ENCODE peak calls at places on chromosomes 12 and 14, in nine cellular contexts. P is transverse colon, Y is GM12892, A is stomach, U is HCT116, Z is sigmoid colon, W is GM12891, T is upper lobe of left lung, I is esophagus muscularis mucosa. B is an unnamed sample.

GRCh38 chr12:64781374-64782029 is 22.3 kb upstream of the GNS start:
- DNase-seq in P (no peak), Y (no peak), A (peak; percentile 34), U (no peak), Z (no peak), W (no peak), T (no peak), I (no peak), B (no peak)

GRCh38 chr12:114288071-114288470 is 117.9 kb downstream of the TBX5 start:
- DNase-seq in P (no peak), Y (no peak), A (no peak), U (no peak), Z (no peak), W (no peak), T (no peak), I (no peak), B (no peak)

GRCh38 chr12:26195250-26195640 is at the start of gene SSPN:
- DNase-seq in P (peak; percentile 64), Y (no peak), A (peak; percentile 61), U (no peak), Z (peak; percentile 91), W (no peak), T (peak; percentile 91), I (no peak), B (no peak)

GRCh38 chr12:50841654-50842531 is 833 bp upstream of the TMPRSS12 start:
- DNase-seq in P (no peak), Y (no peak), A (no peak), U (no peak), Z (no peak), W (no peak), T (no peak), I (no peak), B (no peak)

GRCh38 chr14:75125617-75126016 is 1.2 kb downstream of the NEK9 start:
- DNase-seq in P (no peak), Y (no peak), A (no peak), U (no peak), Z (no peak), W (no peak), T (no peak), I (no peak), B (no peak)

GRCh38 chr14:100294213-100294962 is 11.9 kb downstream of the SLC25A29 start:
- DNase-seq in P (peak; percentile 6), Y (no peak), A (no peak), U (no peak), Z (no peak), W (no peak), T (no peak), I (no peak), B (no peak)

GRCh38 chr12:24565300-24565699 is 383.6 kb downstream of the BCAT1 start:
- DNase-seq in P (no peak), Y (no peak), A (no peak), U (no peak), Z (no peak), W (no peak), T (no peak), I (no peak), B (no peak)

GRCh38 chr14:69610859-69611263 is 535 bp upstream of the SUSD6 start:
- DNase-seq in P (no peak), Y (no peak), A (no peak), U (no peak), Z (no peak), W (no peak), T (no peak), I (no peak), B (no peak)

GRCh38 chr14:37142835-37143499 is 29.4 kb downstream of the SLC25A21 start:
- DNase-seq in P (no peak), Y (no peak), A (no peak), U (no peak), Z (no peak), W (no peak), T (no peak), I (no peak), B (no peak)

GRCh38 chr14:24432259-24433131 is 2.7 kb downstream of the KHNYN start:
- DNase-seq in P (no peak), Y (no peak), A (no peak), U (no peak), Z (peak; percentile 66), W (no peak), T (peak; percentile 74), I (peak; percentile 64), B (peak; percentile 88)

GRCh38 chr12:51951199-51951842 is at the start of gene ACVR1B:
- DNase-seq in P (peak; percentile 94), Y (peak; percentile 56), A (peak; percentile 95), U (peak; percentile 86), Z (peak; percentile 96), W (peak; percentile 69), T (peak; percentile 98), I (peak; percentile 97), B (peak; percentile 92)
- TF ChIP-seq POLR2A in P (peak; percentile 58), Y (no peak), A (no peak), U (no peak), Z (no peak), W (no peak), T (peak; percentile 64), I (no peak), B (no peak)

DNA sequence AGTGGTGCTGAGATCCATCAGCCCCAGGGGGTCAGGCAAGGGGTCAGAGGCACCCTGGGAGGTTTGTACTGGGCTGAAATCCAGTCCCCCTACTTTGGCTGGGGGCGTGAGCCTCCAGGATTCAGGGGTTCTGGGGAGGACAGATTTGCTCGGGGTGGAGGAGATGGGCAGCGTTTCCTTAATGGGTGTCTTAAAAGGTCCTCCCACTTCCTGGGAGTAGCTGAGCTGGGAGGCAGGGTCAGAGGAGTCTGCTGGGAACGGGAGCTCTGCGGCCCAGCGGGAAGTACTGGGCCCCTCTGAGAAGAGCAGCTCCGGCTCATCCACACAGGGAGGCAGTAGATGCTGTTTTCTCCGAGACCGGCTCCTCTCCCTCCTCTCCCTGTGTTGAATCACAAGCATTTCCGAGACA is 2.1 kb upstream of the TEX52 start:
- DNase-seq in P (no peak), Y (no peak), A (no peak), U (no peak), Z (no peak), W (no peak), T (no peak), I (no peak), B (no peak)
- TF ChIP-seq POLR2AphosphoS5 in P (no peak), Y (no peak), A (no peak), U (no peak), Z (no peak), W (no peak), T (no peak), I (no peak), B (no peak)

GRCh38 chr14:68190032-68190431 is 370.5 kb downstream of the RAD51B start:
- DNase-seq in P (no peak), Y (no peak), A (no peak), U (no peak), Z (no peak), W (no peak), T (no peak), I (no peak), B (no peak)
- TF ChIP-seq POLR2A in P (no peak), Y (no peak), A (no peak), U (no peak), Z (no peak), W (no peak), T (no peak), I (no peak), B (no peak)

GRCh38 chr14:30251557-30252100 is 307.3 kb upstream of the G2E3 start:
- DNase-seq in P (no peak), Y (no peak), A (no peak), U (no peak), Z (no peak), W (no peak), T (no peak), I (no peak), B (no peak)

GRCh38 chr14:30256627-30257026 is 302.3 kb upstream of the G2E3 start:
- DNase-seq in P (no peak), Y (no peak), A (no peak), U (no peak), Z (no peak), W (no peak), T (no peak), I (no peak), B (no peak)

GRCh38 chr14:30251017-30251416 is 307.9 kb upstream of the G2E3 start:
- DNase-seq in P (no peak), Y (no peak), A (no peak), U (no peak), Z (no peak), W (no peak), T (no peak), I (no peak), B (no peak)

GRCh38 chr14:30252800-30253425 is 306.0 kb upstream of the G2E3 start:
- DNase-seq in P (no peak), Y (no peak), A (no peak), U (no peak), Z (no peak), W (no peak), T (no peak), I (no peak), B (no peak)

GRCh38 chr14:30252151-30252550 is 306.8 kb upstream of the G2E3 start:
- DNase-seq in P (no peak), Y (no peak), A (no peak), U (no peak), Z (no peak), W (no peak), T (no peak), I (no peak), B (no peak)
- TF ChIP-seq POLR2AphosphoS5 in P (no peak), Y (no peak), A (no peak), U (no peak), Z (no peak), W (no peak), T (no peak), I (no peak), B (no peak)

GRCh38 chr14:90000935-90001334 is 45.2 kb downstream of the TDP1 start:
- DNase-seq in P (no peak), Y (no peak), A (no peak), U (no peak), Z (no peak), W (no peak), T (no peak), I (no peak), B (no peak)

GRCh38 chr14:90005441-90005840 is 49.7 kb downstream of the TDP1 start:
- DNase-seq in P (no peak), Y (no peak), A (no peak), U (no peak), Z (no peak), W (no peak), T (no peak), I (no peak), B (no peak)

GRCh38 chr14:90003526-90004312 is 48.0 kb downstream of the TDP1 start:
- DNase-seq in P (no peak), Y (no peak), A (no peak), U (no peak), Z (no peak), W (no peak), T (no peak), I (no peak), B (no peak)

DNA sequence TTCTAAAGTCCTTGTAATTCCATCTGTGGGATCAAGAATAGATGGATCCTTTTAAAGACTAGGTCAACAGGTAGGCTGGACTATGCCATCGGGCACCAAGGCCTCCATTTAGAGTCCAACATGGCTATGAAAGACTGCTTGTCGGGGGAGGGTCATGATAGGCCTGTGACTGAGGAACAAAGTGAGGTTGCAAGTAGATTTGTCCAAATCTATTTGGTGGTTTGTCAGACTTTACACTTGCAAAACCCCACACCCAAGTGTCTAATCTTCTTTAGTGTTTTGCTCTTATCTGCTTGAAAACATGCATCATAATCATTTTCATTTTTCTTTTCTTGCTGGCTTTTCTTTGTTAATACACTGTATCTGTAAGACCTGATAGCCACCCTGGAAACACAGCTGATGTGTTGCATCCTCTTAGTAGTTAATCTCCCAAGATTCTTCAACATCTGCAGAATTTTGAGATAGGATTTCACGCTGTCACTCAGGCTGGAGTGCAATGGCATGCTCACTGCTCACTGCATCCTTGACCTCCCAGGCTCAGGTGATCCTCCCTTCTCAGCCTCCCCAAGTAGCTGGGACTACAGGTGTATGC is 50.3 kb downstream of the TDP1 start:
- DNase-seq in P (no peak), Y (no peak), A (no peak), U (no peak), Z (no peak), W (no peak), T (no peak), I (no peak), B (no peak)
- TF ChIP-seq POLR2A in P (no peak), Y (no peak), A (no peak), U (no peak), Z (no peak), W (no peak), T (no peak), I (no peak), B (no peak)

B was measured in vagina.